ENCODE peak calls at places on chromosome 5, in six cellular contexts. I, F, X, W, V and Z are unnamed samples.
A peak's percentile ranks its signal among the peaks of the same experiment; 100 is the strongest.

GRCh38 chr5:68086857-68087256 is 128.7 kb upstream of the PIK3R1 start:
- DNase-seq in I (peak; percentile 81), F (no peak), X (no peak), W (no peak), V (no peak), Z (no peak)

GRCh38 chr5:168438349-168438748 is 47.9 kb upstream of the RARS1 start:
- DNase-seq in I (no peak), F (no peak), X (no peak), W (no peak), V (no peak), Z (no peak)

GRCh38 chr5:171573021-171573420 is 153.6 kb downstream of the FGF18 start:
- DNase-seq in I (no peak), F (no peak), X (no peak), W (no peak), V (no peak), Z (no peak)

GRCh38 chr5:124605516-124605915 is 140.9 kb downstream of the ZNF608 start:
- DNase-seq in I (peak; percentile 97), F (peak; percentile 90), X (no peak), W (no peak), V (no peak), Z (no peak)

GRCh38 chr5:81046041-81046440 is 85.9 kb downstream of the RASGRF2 start:
- DNase-seq in I (no peak), F (no peak), X (no peak), W (no peak), V (no peak), Z (no peak)

GRCh38 chr5:40333459-40334241 is 346.1 kb upstream of the PTGER4 start:
- DNase-seq in I (peak; percentile 90), F (no peak), X (peak; percentile 19), W (no peak), V (no peak), Z (no peak)

GRCh38 chr5:113771483-113771882 is 258.0 kb downstream of the YTHDC2 start:
- DNase-seq in I (no peak), F (no peak), X (no peak), W (no peak), V (peak; percentile 37), Z (no peak)

GRCh38 chr5:545641-546375 is 21.6 kb upstream of the SLC9A3 start:
- DNase-seq in I (no peak), F (no peak), X (no peak), W (no peak), V (no peak), Z (no peak)

GRCh38 chr5:94690778-94691177 is 72.3 kb downstream of the SLF1 start:
- DNase-seq in I (no peak), F (no peak), X (no peak), W (no peak), V (no peak), Z (no peak)

GRCh38 chr5:56561-57290 is 35.2 kb upstream of the PLEKHG4B start:
- DNase-seq in I (no peak), F (no peak), X (peak; percentile 36), W (peak; percentile 67), V (no peak), Z (peak; percentile 62)

GRCh38 chr5:89498699-89499098 is 615.7 kb upstream of the MEF2C start:
- DNase-seq in I (no peak), F (no peak), X (no peak), W (no peak), V (no peak), Z (no peak)
- TF ChIP-seq POLR2A in I (no peak), F (no peak), X (no peak), W (no peak), V (no peak), Z (no peak)

GRCh38 chr5:33299621-33300208 is 141.1 kb upstream of the TARS1 start:
- DNase-seq in I (peak; percentile 79), F (no peak), X (peak; percentile 47), W (no peak), V (peak; percentile 9), Z (peak; percentile 59)
- H3K4me3 ChIP-seq in I (no peak overlapping the region), F (no peak overlapping the region), X (no peak overlapping the region), W (no peak overlapping the region), V (no peak overlapping the region), Z (no peak overlapping the region)

DNA sequence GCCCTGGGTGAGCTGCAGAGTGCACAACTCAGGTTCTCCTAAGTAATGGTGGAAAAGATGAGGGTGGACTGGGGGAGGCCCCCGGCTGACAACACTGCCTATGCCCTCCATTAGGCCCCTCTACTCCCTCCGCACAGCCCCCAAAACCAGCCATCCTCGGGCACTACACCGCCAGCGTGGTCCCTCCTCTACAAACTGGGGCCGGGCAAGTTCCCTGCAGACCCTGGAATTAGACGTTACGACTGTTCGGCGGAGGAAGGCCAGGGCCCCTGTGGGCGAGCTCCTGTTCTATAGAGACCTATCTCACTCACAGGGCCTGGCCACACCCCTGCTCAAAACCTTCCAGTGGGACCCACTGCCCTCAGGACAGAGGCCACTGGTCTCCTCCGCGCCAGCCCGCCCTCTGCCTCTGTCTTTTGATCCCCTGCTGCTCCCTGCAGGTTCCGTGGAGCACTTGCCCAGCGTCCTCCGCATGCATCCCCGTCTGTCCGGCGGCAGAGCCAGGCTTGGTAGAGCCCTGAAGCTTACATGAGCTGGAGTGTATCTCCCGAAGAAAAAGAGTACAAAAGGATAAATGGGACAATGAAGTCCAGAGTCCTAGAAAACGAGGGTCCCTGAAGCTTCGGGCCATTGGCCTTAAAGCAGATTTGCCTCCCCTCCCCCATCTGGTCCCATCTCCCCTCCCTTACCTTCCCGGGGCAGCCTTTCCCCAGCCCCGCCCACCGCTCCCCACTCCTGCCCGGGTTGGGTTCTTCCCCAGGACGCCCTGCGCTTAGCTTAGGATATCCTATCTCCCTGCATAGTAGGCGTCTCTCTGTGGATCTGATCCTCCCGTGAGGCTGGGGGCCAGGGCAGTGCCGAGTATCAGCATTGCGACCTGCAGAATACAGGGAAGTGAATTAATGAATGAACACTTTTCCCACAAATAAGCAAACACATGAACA is 71.3 kb downstream of the HRH2 start:
- DNase-seq in I (no peak), F (no peak), X (no peak), W (peak; percentile 13), V (no peak), Z (no peak)
- TF ChIP-seq MYC in I (no peak), F (no peak), X (no peak), W (no peak), V (no peak), Z (no peak)

GRCh38 chr5:132500931-132501628 is 10.5 kb upstream of the IRF1 start:
- DNase-seq in I (peak; percentile 71), F (peak; percentile 87), X (peak; percentile 71), W (peak; percentile 90), V (no peak), Z (peak; percentile 91)
- TF ChIP-seq POLR2A in I (no peak), F (no peak), X (no peak), W (no peak), V (no peak), Z (no peak)

DNA sequence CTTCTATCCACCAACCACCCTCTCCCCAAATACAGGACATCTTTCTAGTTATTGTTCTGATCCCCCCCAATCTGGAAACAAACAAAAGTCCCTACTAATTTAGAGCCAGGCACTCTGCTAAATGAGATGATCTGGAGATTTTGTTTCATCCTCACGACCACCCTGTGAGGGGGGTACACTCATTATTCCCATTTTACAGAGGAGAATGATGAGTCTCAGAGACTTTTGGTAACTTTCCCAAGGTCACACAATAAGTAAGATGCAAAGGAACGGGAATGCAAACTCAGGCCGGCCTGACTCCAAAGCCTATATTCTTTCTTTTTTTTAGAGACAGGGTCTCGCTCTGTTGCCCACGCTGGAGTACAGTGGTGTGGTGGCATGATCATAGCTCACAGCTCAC is 9.4 kb downstream of the PDGFRB start:
- DNase-seq in I (no peak), F (no peak), X (no peak), W (no peak), V (no peak), Z (no peak)
- H3K4me3 ChIP-seq in I (no peak overlapping the region), F (no peak overlapping the region), X (no peak overlapping the region), W (no peak overlapping the region), V (no peak overlapping the region), Z (no peak overlapping the region)